ENCODE peak calls at places on chromosomes 13 and 19, in nine cellular contexts. One of them, this sample, is unnamed.
A peak's percentile ranks its signal among the peaks of the same experiment; 100 is the strongest.

GRCh38 chr13:75798353-75799245 is 162.5 kb downstream of the LMO7 start:
- DNase-seq in activated naive CD4-positive, alpha-beta T cell treated with anti-CD3 and anti-CD28 coated beads, Interleukin-2, amount 10 ng/mL, durations not matched to agents 7 days and 5 days: no peak
- DNase-seq in AG04450: no peak
- DNase-seq in foreskin fibroblast: peak; percentile 55
- DNase-seq in ascending aorta: no peak
- DNase-seq in endodermal cell: no peak
- DNase-seq in NCI-H460: no peak
- DNase-seq in ELF-1: no peak
- DNase-seq in iPS-NIHi11: no peak
- DNase-seq in this sample: no peak

GRCh38 chr13:39616087-39616694 is 13.2 kb upstream of the LHFPL6 start:
- DNase-seq in activated naive CD4-positive, alpha-beta T cell treated with anti-CD3 and anti-CD28 coated beads, Interleukin-2, amount 10 ng/mL, durations not matched to agents 7 days and 5 days: peak; percentile 51
- DNase-seq in AG04450: peak; percentile 33
- DNase-seq in foreskin fibroblast: peak; percentile 43
- DNase-seq in ascending aorta: no peak
- DNase-seq in endodermal cell: peak; percentile 79
- DNase-seq in NCI-H460: peak; percentile 54
- DNase-seq in ELF-1: peak; percentile 45
- DNase-seq in iPS-NIHi11: peak; percentile 84
- DNase-seq in this sample: peak; percentile 53

GRCh38 chr13:42544246-42544915 is 29.6 kb upstream of the TNFSF11 start:
- DNase-seq in activated naive CD4-positive, alpha-beta T cell treated with anti-CD3 and anti-CD28 coated beads, Interleukin-2, amount 10 ng/mL, durations not matched to agents 7 days and 5 days: no peak
- DNase-seq in AG04450: no peak
- DNase-seq in foreskin fibroblast: no peak
- DNase-seq in ascending aorta: no peak
- DNase-seq in endodermal cell: no peak
- DNase-seq in NCI-H460: no peak
- DNase-seq in ELF-1: no peak
- DNase-seq in iPS-NIHi11: no peak
- DNase-seq in this sample: no peak

GRCh38 chr13:106630650-106631049 is 62.7 kb upstream of the ARGLU1 start:
- DNase-seq in activated naive CD4-positive, alpha-beta T cell treated with anti-CD3 and anti-CD28 coated beads, Interleukin-2, amount 10 ng/mL, durations not matched to agents 7 days and 5 days: no peak
- DNase-seq in AG04450: no peak
- DNase-seq in foreskin fibroblast: no peak
- DNase-seq in ascending aorta: no peak
- DNase-seq in endodermal cell: no peak
- DNase-seq in NCI-H460: no peak
- DNase-seq in ELF-1: no peak
- DNase-seq in iPS-NIHi11: no peak
- DNase-seq in this sample: no peak

GRCh38 chr19:45901912-45902650 is at the start of gene MYPOP:
- DNase-seq in activated naive CD4-positive, alpha-beta T cell treated with anti-CD3 and anti-CD28 coated beads, Interleukin-2, amount 10 ng/mL, durations not matched to agents 7 days and 5 days: peak; percentile 29
- DNase-seq in AG04450: no peak
- DNase-seq in foreskin fibroblast: no peak
- DNase-seq in ascending aorta: no peak
- DNase-seq in endodermal cell: peak; percentile 57
- DNase-seq in NCI-H460: no peak
- DNase-seq in ELF-1: no peak
- DNase-seq in iPS-NIHi11: peak; percentile 43
- DNase-seq in this sample: no peak

GRCh38 chr19:35223856-35224505 is 4.6 kb downstream of the FAM187B start:
- DNase-seq in activated naive CD4-positive, alpha-beta T cell treated with anti-CD3 and anti-CD28 coated beads, Interleukin-2, amount 10 ng/mL, durations not matched to agents 7 days and 5 days: no peak
- DNase-seq in AG04450: no peak
- DNase-seq in foreskin fibroblast: peak; percentile 51
- DNase-seq in ascending aorta: no peak
- DNase-seq in endodermal cell: no peak
- DNase-seq in NCI-H460: no peak
- DNase-seq in ELF-1: no peak
- DNase-seq in iPS-NIHi11: no peak
- DNase-seq in this sample: no peak

GRCh38 chr13:43520331-43520730 is 266.4 kb downstream of the ENOX1 start:
- DNase-seq in activated naive CD4-positive, alpha-beta T cell treated with anti-CD3 and anti-CD28 coated beads, Interleukin-2, amount 10 ng/mL, durations not matched to agents 7 days and 5 days: no peak
- DNase-seq in AG04450: no peak
- DNase-seq in foreskin fibroblast: no peak
- DNase-seq in ascending aorta: no peak
- DNase-seq in endodermal cell: no peak
- DNase-seq in NCI-H460: no peak
- DNase-seq in ELF-1: no peak
- DNase-seq in iPS-NIHi11: no peak
- DNase-seq in this sample: no peak

GRCh38 chr13:73406454-73406853 is 347.6 kb downstream of the KLF5 start:
- DNase-seq in activated naive CD4-positive, alpha-beta T cell treated with anti-CD3 and anti-CD28 coated beads, Interleukin-2, amount 10 ng/mL, durations not matched to agents 7 days and 5 days: no peak
- DNase-seq in AG04450: no peak
- DNase-seq in foreskin fibroblast: no peak
- DNase-seq in ascending aorta: no peak
- DNase-seq in endodermal cell: no peak
- DNase-seq in NCI-H460: no peak
- DNase-seq in ELF-1: no peak
- DNase-seq in iPS-NIHi11: no peak
- DNase-seq in this sample: no peak

GRCh38 chr19:30224689-30225606 is 147.2 kb upstream of the ZNF536 start:
- DNase-seq in activated naive CD4-positive, alpha-beta T cell treated with anti-CD3 and anti-CD28 coated beads, Interleukin-2, amount 10 ng/mL, durations not matched to agents 7 days and 5 days: peak; percentile 26
- DNase-seq in AG04450: no peak
- DNase-seq in foreskin fibroblast: no peak
- DNase-seq in ascending aorta: no peak
- DNase-seq in endodermal cell: peak; percentile 63
- DNase-seq in NCI-H460: no peak
- DNase-seq in ELF-1: peak; percentile 19
- DNase-seq in iPS-NIHi11: no peak
- DNase-seq in this sample: no peak

GRCh38 chr13:26872444-26873173 is 112.0 kb upstream of the GPR12 start:
- DNase-seq in activated naive CD4-positive, alpha-beta T cell treated with anti-CD3 and anti-CD28 coated beads, Interleukin-2, amount 10 ng/mL, durations not matched to agents 7 days and 5 days: peak; percentile 74
- DNase-seq in AG04450: no peak
- DNase-seq in foreskin fibroblast: peak; percentile 9
- DNase-seq in ascending aorta: no peak
- DNase-seq in endodermal cell: peak; percentile 92
- DNase-seq in NCI-H460: peak; percentile 39
- DNase-seq in ELF-1: peak; percentile 83
- DNase-seq in iPS-NIHi11: peak; percentile 71
- DNase-seq in this sample: peak; percentile 37

GRCh38 chr13:99985243-99985874 is 3.8 kb downstream of the ZIC2 start:
- DNase-seq in activated naive CD4-positive, alpha-beta T cell treated with anti-CD3 and anti-CD28 coated beads, Interleukin-2, amount 10 ng/mL, durations not matched to agents 7 days and 5 days: no peak
- DNase-seq in AG04450: no peak
- DNase-seq in foreskin fibroblast: no peak
- DNase-seq in ascending aorta: no peak
- DNase-seq in endodermal cell: peak; percentile 75
- DNase-seq in NCI-H460: no peak
- DNase-seq in ELF-1: peak; percentile 75
- DNase-seq in iPS-NIHi11: no peak
- DNase-seq in this sample: no peak

GRCh38 chr19:38697641-38698071 is 46.6 kb downstream of the CAPN12 start:
- DNase-seq in activated naive CD4-positive, alpha-beta T cell treated with anti-CD3 and anti-CD28 coated beads, Interleukin-2, amount 10 ng/mL, durations not matched to agents 7 days and 5 days: no peak
- DNase-seq in AG04450: no peak
- DNase-seq in foreskin fibroblast: no peak
- DNase-seq in ascending aorta: no peak
- DNase-seq in endodermal cell: no peak
- DNase-seq in NCI-H460: no peak
- DNase-seq in ELF-1: no peak
- DNase-seq in iPS-NIHi11: no peak
- DNase-seq in this sample: no peak

GRCh38 chr19:35042954-35043604 is 1.6 kb downstream of the HPN start:
- DNase-seq in activated naive CD4-positive, alpha-beta T cell treated with anti-CD3 and anti-CD28 coated beads, Interleukin-2, amount 10 ng/mL, durations not matched to agents 7 days and 5 days: no peak
- DNase-seq in AG04450: no peak
- DNase-seq in foreskin fibroblast: no peak
- DNase-seq in ascending aorta: no peak
- DNase-seq in endodermal cell: no peak
- DNase-seq in NCI-H460: no peak
- DNase-seq in ELF-1: no peak
- DNase-seq in iPS-NIHi11: no peak
- DNase-seq in this sample: no peak

GRCh38 chr19:292951-293350 is 1.7 kb upstream of the PLPP2 start:
- DNase-seq in activated naive CD4-positive, alpha-beta T cell treated with anti-CD3 and anti-CD28 coated beads, Interleukin-2, amount 10 ng/mL, durations not matched to agents 7 days and 5 days: no peak
- DNase-seq in AG04450: no peak
- DNase-seq in foreskin fibroblast: no peak
- DNase-seq in ascending aorta: no peak
- DNase-seq in endodermal cell: peak; percentile 44
- DNase-seq in NCI-H460: no peak
- DNase-seq in ELF-1: no peak
- DNase-seq in iPS-NIHi11: no peak
- DNase-seq in this sample: no peak

GRCh38 chr19:49676136-49676689 is 858 bp upstream of the PRMT1 start:
- DNase-seq in activated naive CD4-positive, alpha-beta T cell treated with anti-CD3 and anti-CD28 coated beads, Interleukin-2, amount 10 ng/mL, durations not matched to agents 7 days and 5 days: no peak
- DNase-seq in AG04450: peak; percentile 86
- DNase-seq in foreskin fibroblast: peak; percentile 88
- DNase-seq in ascending aorta: no peak
- DNase-seq in endodermal cell: peak; percentile 93
- DNase-seq in NCI-H460: peak; percentile 84
- DNase-seq in ELF-1: peak; percentile 96
- DNase-seq in iPS-NIHi11: peak; percentile 56
- DNase-seq in this sample: peak; percentile 86

GRCh38 chr19:19538077-19538764 is at the start of gene CILP2:
- DNase-seq in activated naive CD4-positive, alpha-beta T cell treated with anti-CD3 and anti-CD28 coated beads, Interleukin-2, amount 10 ng/mL, durations not matched to agents 7 days and 5 days: peak; percentile 42
- DNase-seq in AG04450: no peak
- DNase-seq in foreskin fibroblast: no peak
- DNase-seq in ascending aorta: no peak
- DNase-seq in endodermal cell: peak; percentile 94
- DNase-seq in NCI-H460: no peak
- DNase-seq in ELF-1: peak; percentile 84
- DNase-seq in iPS-NIHi11: peak; percentile 92
- DNase-seq in this sample: no peak